ENCODE peak calls at places on chromosomes 6 and 20, in nine cellular contexts. C is GM18507; V is posterior cingulate gyrus; O is activated CD4-positive, alpha-beta memory T cell treated with anti-CD3 and anti-CD28 coated beads, Interleukin-2, amount 10 ng/mL, durations not matched to agents 7 days and 5 days; H is CD4-positive, alpha-beta T cell; B is fibroblast of lung; Z is substantia nigra; X is osteocyte; M is left ventricle myocardium superior. A is an unnamed sample.

GRCh38 chr20:62367483-62368302 is 581 bp upstream of the LAMA5 start:
- DNase-seq in O (no peak), V (no peak), H (no peak), M (peak), Z (no peak), B (no peak), X (no peak), C (no peak), A (no peak)

GRCh38 chr20:17501701-17502100 is 29.5 kb downstream of the BFSP1 start:
- DNase-seq in X (peak), Z (no peak), C (no peak), V (no peak), O (no peak), M (no peak), H (no peak), B (no peak), A (no peak)

GRCh38 chr6:74420221-74420620 is 724.2 kb downstream of the CD109 start:
- DNase-seq in V (no peak), O (no peak), Z (no peak), C (no peak), X (no peak), H (no peak), B (no peak), M (no peak), A (no peak)

GRCh38 chr6:138869343-138869742 is 73.5 kb downstream of the ECT2L start:
- DNase-seq in B (no peak), X (no peak), C (no peak), O (no peak), M (peak), V (no peak), H (no peak), Z (no peak), A (no peak)

GRCh38 chr6:17803409-17803808 is 96.7 kb upstream of the NUP153 start:
- DNase-seq in V (no peak), O (no peak), Z (no peak), B (no peak), M (no peak), X (no peak), H (no peak), C (no peak), A (no peak)

GRCh38 chr6:41071501-41071922 is 644 bp downstream of the OARD1 start:
- DNase-seq in B (no peak), X (no peak), Z (no peak), M (peak), O (no peak), H (no peak), C (no peak), V (no peak), A (no peak)

GRCh38 chr6:138538390-138539031 is 39.2 kb upstream of the NHSL1 start:
- DNase-seq in M (peak), H (no peak), X (no peak), B (peak), Z (no peak), O (no peak), C (no peak), V (no peak), A (peak)

GRCh38 chr6:43740961-43741764 is 28.8 kb upstream of the VEGFA start:
- DNase-seq in O (no peak), C (no peak), X (no peak), V (no peak), H (no peak), M (no peak), Z (no peak), B (no peak), A (no peak)

GRCh38 chr20:50635676-50636600 is 55.4 kb downstream of the RIPOR3 start:
- DNase-seq in M (peak), C (peak), V (peak), X (peak), H (peak), O (peak), B (peak), Z (peak), A (peak)

GRCh38 chr6:5302995-5303622 is 41.8 kb downstream of the FARS2 start:
- DNase-seq in H (peak), V (no peak), C (peak), Z (no peak), X (no peak), B (no peak), M (peak), O (peak), A (no peak)

GRCh38 chr6:56594699-56595098 is 48.0 kb downstream of the DST start:
- DNase-seq in X (no peak), M (no peak), Z (no peak), V (no peak), C (no peak), H (no peak), B (no peak), O (no peak), A (no peak)

GRCh38 chr6:128711149-128711548 is 171.8 kb upstream of the LAMA2 start:
- DNase-seq in M (no peak), Z (no peak), C (no peak), O (no peak), B (no peak), X (no peak), H (no peak), V (no peak), A (no peak)

GRCh38 chr20:19699132-19699971 is 58.7 kb upstream of the RIN2 start:
- DNase-seq in Z (no peak), V (no peak), O (no peak), X (no peak), H (no peak), B (peak), M (no peak), C (no peak), A (peak)

GRCh38 chr20:17941087-17941825 is 27.3 kb downstream of the SNX5 start:
- DNase-seq in V (no peak), C (no peak), Z (no peak), X (no peak), O (no peak), M (no peak), B (no peak), H (no peak), A (no peak)

GRCh38 chr6:147970970-147971369 is 371.7 kb upstream of the SASH1 start:
- DNase-seq in V (no peak), X (no peak), H (no peak), M (no peak), O (no peak), C (no peak), B (peak), Z (no peak), A (peak)

GRCh38 chr6:50846860-50847171 is 28.1 kb downstream of the TFAP2B start:
- DNase-seq in C (no peak), X (no peak), M (no peak), V (no peak), Z (no peak), H (no peak), O (no peak), B (no peak), A (no peak)

GRCh38 chr20:49466114-49466912 is 16.2 kb downstream of the KCNB1 start:
- DNase-seq in O (no peak), M (no peak), Z (no peak), B (no peak), C (no peak), X (no peak), V (no peak), H (no peak), A (no peak)

GRCh38 chr6:6346427-6346826 is 26.0 kb upstream of the F13A1 start:
- DNase-seq in M (no peak), V (no peak), B (no peak), H (no peak), X (no peak), C (no peak), Z (no peak), O (no peak), A (no peak)

GRCh38 chr6:1771324-1771723 is 161.6 kb downstream of the FOXC1 start:
- DNase-seq in M (no peak), H (peak), X (no peak), B (no peak), Z (no peak), V (no peak), C (no peak), O (no peak), A (no peak)

GRCh38 chr20:18669241-18670019 is 81.6 kb downstream of the DTD1 start:
- DNase-seq in M (no peak), C (no peak), V (no peak), X (no peak), H (no peak), B (no peak), O (no peak), Z (no peak), A (peak)

GRCh38 chr6:7216941-7217621 is 95.9 kb downstream of the SSR1 start:
- DNase-seq in H (no peak), X (no peak), Z (no peak), O (no peak), V (no peak), M (peak), B (peak), C (no peak), A (no peak)

GRCh38 chr6:79993012-79993910 is 11.2 kb upstream of the TTK start:
- DNase-seq in B (no peak), H (no peak), M (no peak), C (no peak), V (no peak), X (no peak), Z (no peak), O (no peak), A (no peak)

GRCh38 chr6:309947-310346 is 17.7 kb downstream of the DUSP22 start:
- DNase-seq in M (no peak), H (no peak), O (no peak), B (no peak), X (no peak), V (no peak), C (no peak), Z (no peak), A (no peak)

GRCh38 chr6:25556516-25556915 is 95.5 kb upstream of the SCGN start:
- DNase-seq in H (peak), Z (peak), M (peak), V (peak), X (peak), B (peak), C (peak), O (peak), A (peak)

GRCh38 chr6:38688579-38689087 is 14.3 kb downstream of the GLO1 start:
- DNase-seq in X (no peak), V (no peak), B (no peak), H (no peak), Z (no peak), C (no peak), M (no peak), O (no peak), A (no peak)

GRCh38 chr6:126202689-126203088 is 137.2 kb upstream of the CENPW start:
- DNase-seq in O (no peak), H (no peak), C (no peak), M (no peak), Z (no peak), V (no peak), X (no peak), B (no peak), A (no peak)

GRCh38 chr6:99146716-99147115 is 199.0 kb upstream of the FBXL4 start:
- DNase-seq in O (no peak), X (no peak), H (no peak), B (no peak), C (no peak), Z (no peak), V (no peak), M (no peak), A (no peak)

GRCh38 chr6:17536586-17536985 is 63.5 kb upstream of the FAM8A1 start:
- DNase-seq in B (no peak), V (no peak), X (no peak), H (no peak), C (no peak), Z (no peak), O (no peak), M (no peak), A (no peak)

GRCh38 chr20:24949756-24950127 is 673 bp downstream of the CST7 start:
- DNase-seq in B (no peak), O (peak), M (no peak), V (no peak), X (peak), C (no peak), H (no peak), Z (no peak), A (no peak)

GRCh38 chr20:34941224-34941623 is 14.4 kb downstream of the GSS start:
- DNase-seq in Z (no peak), H (no peak), M (no peak), O (no peak), X (no peak), B (no peak), V (no peak), C (no peak), A (no peak)

GRCh38 chr6:37709932-37710565 is 12.4 kb upstream of the MDGA1 start:
- DNase-seq in V (no peak), X (no peak), C (no peak), H (no peak), O (no peak), M (no peak), Z (no peak), B (no peak), A (no peak)

GRCh38 chr6:165926378-165926777 is 241.3 kb downstream of the TBXT start:
- DNase-seq in C (no peak), H (no peak), M (no peak), B (no peak), O (no peak), V (no peak), X (no peak), Z (no peak), A (no peak)

A was measured in fibroblast of villous mesenchyme.